ENCODE peak calls at places on chromosomes 1 and 21, in six cellular contexts. F is H1, T is breast epithelium, K is GM23338, N is prostate gland, M is sigmoid colon. R is an unnamed sample.

GRCh38 chr1:29171089-29171488 is 10.6 kb downstream of the SRSF4 start:
- DNase-seq in F (no peak), T (no peak), K (no peak), N (no peak), M (no peak), R (no peak)

GRCh38 chr1:2314803-2315710 is 76.3 kb downstream of the MORN1 start:
- DNase-seq in F (peak; percentile 76), T (no peak), K (peak; percentile 76), N (no peak), M (peak; percentile 88), R (peak; percentile 91)

GRCh38 chr1:76433528-76433927 is 359.0 kb downstream of the ST6GALNAC3 start:
- DNase-seq in F (no peak), T (no peak), K (no peak), N (no peak), M (no peak), R (no peak)

GRCh38 chr1:234997201-234998173 is 131.2 kb downstream of the TOMM20 start:
- DNase-seq in F (no peak), T (peak; percentile 100), K (no peak), N (peak; percentile 98), M (peak; percentile 100), R (no peak)

GRCh38 chr1:6179564-6180175 is 451 bp downstream of the CHD5 start:
- DNase-seq in F (no peak), T (no peak), K (no peak), N (no peak), M (no peak), R (no peak)

GRCh38 chr1:178004926-178005391 is 35.1 kb upstream of the SEC16B start:
- DNase-seq in F (no peak), T (no peak), K (no peak), N (no peak), M (no peak), R (no peak)

GRCh38 chr1:237670296-237670695 is 220.4 kb downstream of the ZP4 start:
- DNase-seq in F (no peak), T (no peak), K (no peak), N (no peak), M (no peak), R (no peak)

GRCh38 chr21:9839011-9839661 is 682.2 kb upstream of the TPTE start:
- DNase-seq in F (no peak), T (no peak), K (no peak), N (no peak), M (peak; percentile 70), R (peak; percentile 81)

GRCh38 chr1:150221552-150221951 is 14.4 kb downstream of the ANP32E start:
- DNase-seq in F (peak; percentile 35), T (no peak), K (peak; percentile 36), N (no peak), M (no peak), R (no peak)

GRCh38 chr1:184021666-184022198 is 15.8 kb downstream of the COLGALT2 start:
- DNase-seq in F (no peak), T (no peak), K (no peak), N (peak; percentile 39), M (no peak), R (no peak)

GRCh38 chr1:184023133-184023532 is 14.4 kb downstream of the COLGALT2 start:
- DNase-seq in F (no peak), T (no peak), K (no peak), N (no peak), M (no peak), R (no peak)

GRCh38 chr1:184022651-184023050 is 14.9 kb downstream of the COLGALT2 start:
- DNase-seq in F (no peak), T (no peak), K (no peak), N (no peak), M (no peak), R (no peak)

GRCh38 chr1:184027751-184028682 is 9.5 kb downstream of the COLGALT2 start:
- DNase-seq in F (no peak), T (no peak), K (no peak), N (no peak), M (no peak), R (no peak)

GRCh38 chr1:184025242-184025675 is 12.3 kb downstream of the COLGALT2 start:
- DNase-seq in F (no peak), T (no peak), K (peak; percentile 45), N (peak; percentile 62), M (peak; percentile 81), R (no peak)
- TF ChIP-seq POLR2AphosphoS5 in F (no peak), T (no peak), K (no peak), N (peak; percentile 54), M (peak; percentile 23), R (no peak)

GRCh38 chr1:153968400-153968799 is 698 bp downstream of the CREB3L4 start:
- DNase-seq in F (no peak), T (no peak), K (no peak), N (peak; percentile 36), M (peak; percentile 70), R (peak; percentile 79)
- TF ChIP-seq POLR2AphosphoS5 in F (no peak), T (no peak), K (no peak), N (no peak), M (no peak), R (no peak)

DNA sequence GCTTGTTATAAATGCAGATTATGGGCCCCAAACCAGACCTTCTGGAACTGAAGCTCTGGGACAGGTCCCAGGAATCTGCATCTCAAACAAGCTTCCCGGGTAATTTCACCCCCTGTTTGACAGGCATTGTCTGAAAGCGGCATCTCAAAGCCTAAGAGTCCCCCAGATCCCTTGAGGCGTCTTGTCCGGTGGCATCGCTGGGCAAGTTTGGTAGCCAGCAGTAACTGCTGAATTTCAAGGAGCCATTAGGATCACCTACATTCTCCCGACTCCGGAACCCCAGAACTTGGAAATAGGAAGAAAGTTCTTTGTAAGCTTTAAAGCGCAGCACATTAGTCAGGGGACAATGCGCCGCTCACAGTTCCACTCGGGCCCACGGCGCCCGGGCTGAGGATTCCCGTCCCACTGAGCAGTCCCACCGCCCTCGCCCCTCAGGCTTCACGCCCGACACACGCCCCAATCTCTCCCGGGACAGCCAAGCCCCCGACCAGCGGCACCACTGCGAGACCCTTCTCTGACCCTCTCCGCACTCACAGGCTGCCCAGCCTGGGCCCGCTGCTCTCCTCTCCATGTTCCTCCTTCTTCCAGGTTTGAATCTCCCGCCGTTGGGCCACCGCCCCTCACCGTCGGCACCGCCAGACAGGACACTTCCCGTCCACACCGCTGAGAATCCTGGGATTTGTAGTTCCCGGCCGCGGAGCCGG is at the start of gene IQGAP3:
- DNase-seq in F (peak; percentile 95), T (peak; percentile 77), K (peak; percentile 96), N (peak; percentile 78), M (peak; percentile 93), R (peak; percentile 91)
- TF ChIP-seq POLR2AphosphoS5 in F (no peak), T (peak; percentile 84), K (peak; percentile 79), N (peak; percentile 88), M (peak; percentile 9), R (peak; percentile 57)

DNA sequence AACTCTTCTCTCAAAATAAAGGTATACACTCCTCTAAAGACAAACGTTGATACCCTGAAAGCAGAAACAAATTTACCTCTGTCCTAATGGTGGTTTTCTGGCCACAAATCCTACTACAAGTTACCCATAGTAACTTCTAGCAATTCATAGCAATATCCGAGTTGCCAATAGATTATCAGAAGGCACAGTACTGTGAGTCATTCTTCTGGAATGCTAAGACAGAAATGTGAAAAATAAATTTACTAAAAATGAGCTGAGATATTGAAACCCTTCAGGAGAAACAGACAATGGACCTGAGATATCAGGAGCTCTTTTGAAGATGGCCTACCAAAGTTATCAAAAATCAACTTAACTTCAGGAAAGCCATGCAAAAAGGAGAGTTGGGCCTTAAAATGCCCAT is 715.0 kb upstream of the ADAMTS5 start:
- DNase-seq in F (no peak), T (no peak), K (no peak), N (no peak), M (no peak), R (no peak)
- TF ChIP-seq POLR2AphosphoS5 in F (no peak), T (no peak), K (no peak), N (no peak), M (no peak), R (no peak)

DNA sequence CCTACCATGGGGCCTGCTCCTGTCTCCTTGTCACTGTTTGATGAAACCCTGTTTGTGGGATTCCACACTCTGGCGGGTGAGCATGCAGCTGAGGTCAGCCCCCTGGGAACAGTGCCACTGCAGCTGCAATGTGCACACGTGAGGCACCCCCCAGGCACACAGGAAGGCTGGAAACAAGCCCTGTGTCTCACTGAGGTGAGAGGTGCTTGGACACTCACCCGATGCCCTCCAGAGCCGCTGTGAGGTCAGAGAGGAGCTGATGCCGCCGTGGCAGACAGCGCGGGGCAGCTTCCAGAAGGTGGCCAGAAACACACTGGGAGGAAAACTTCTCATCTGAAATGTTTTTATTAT is 49.7 kb downstream of the SLX9 start:
- DNase-seq in F (no peak), T (no peak), K (no peak), N (no peak), M (peak; percentile 85), R (peak; percentile 69)
- TF ChIP-seq POLR2AphosphoS5 in F (no peak), T (no peak), K (no peak), N (no peak), M (peak; percentile 1), R (no peak)

DNA sequence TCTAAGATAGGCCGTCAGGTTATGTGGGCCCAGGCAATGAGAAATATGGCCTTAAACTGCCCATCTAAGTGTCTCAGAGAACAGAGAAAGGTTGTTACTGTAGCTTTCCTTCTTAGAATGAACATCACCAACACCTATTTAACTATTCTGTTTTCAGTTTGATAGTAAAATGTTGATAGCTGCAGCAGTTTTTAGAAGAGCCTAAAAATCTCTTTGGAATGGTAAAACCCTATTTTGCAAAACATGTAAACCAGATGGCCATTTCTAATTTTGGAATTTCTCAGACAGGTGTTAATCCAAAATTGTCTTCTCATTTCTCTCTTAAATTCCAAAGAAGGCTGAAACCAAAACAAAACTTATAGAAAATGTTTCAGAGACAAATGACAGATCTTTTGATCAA is 57.5 kb downstream of the DIPK1A start:
- DNase-seq in F (no peak), T (no peak), K (no peak), N (no peak), M (no peak), R (no peak)
- TF ChIP-seq POLR2AphosphoS5 in F (no peak), T (no peak), K (no peak), N (no peak), M (no peak), R (no peak)